ENCODE peak calls at places on chromosomes 2 and 18, in five cellular contexts. One of them, this sample, is unnamed.

GRCh38 chr2:65818873-65819451 is 386.6 kb upstream of the SPRED2 start:
- DNase-seq in uterus: no peak
- DNase-seq in IMR-90: no peak
- DNase-seq in lung: no peak
- DNase-seq in stomach: no peak
- DNase-seq in this sample: peak; percentile 2

GRCh38 chr2:69032336-69032735 is 19.4 kb downstream of the ANTXR1 start:
- DNase-seq in lung: no peak
- DNase-seq in stomach: no peak
- DNase-seq in uterus: no peak
- DNase-seq in IMR-90: peak; percentile 36
- DNase-seq in this sample: no peak

GRCh38 chr2:32008811-32009478 is 1.9 kb downstream of the MEMO1 start:
- DNase-seq in lung: no peak
- DNase-seq in IMR-90: peak; percentile 51
- DNase-seq in uterus: no peak
- DNase-seq in stomach: no peak
- DNase-seq in this sample: peak; percentile 7

GRCh38 chr2:167157523-167157922 is 269.2 kb downstream of the XIRP2 start:
- DNase-seq in lung: no peak
- DNase-seq in stomach: no peak
- DNase-seq in IMR-90: peak; percentile 62
- DNase-seq in uterus: no peak
- DNase-seq in this sample: peak; percentile 51

GRCh38 chr2:177273456-177273855 is 8.9 kb upstream of the NFE2L2 start:
- DNase-seq in uterus: no peak
- DNase-seq in IMR-90: no peak
- DNase-seq in stomach: no peak
- DNase-seq in lung: no peak
- DNase-seq in this sample: no peak

GRCh38 chr2:7953184-7953583 is 728.7 kb upstream of the ID2 start:
- DNase-seq in stomach: no peak
- DNase-seq in uterus: no peak
- DNase-seq in lung: no peak
- DNase-seq in IMR-90: no peak
- DNase-seq in this sample: no peak

GRCh38 chr2:120434909-120435308 is 89.0 kb downstream of the INHBB start:
- DNase-seq in lung: no peak
- DNase-seq in stomach: no peak
- DNase-seq in uterus: no peak
- DNase-seq in IMR-90: no peak
- DNase-seq in this sample: no peak

GRCh38 chr2:236088368-236089057 is 79.7 kb downstream of the GBX2 start:
- DNase-seq in lung: no peak
- DNase-seq in IMR-90: peak; percentile 29
- DNase-seq in uterus: no peak
- DNase-seq in stomach: no peak
- DNase-seq in this sample: no peak

GRCh38 chr18:27901424-27902226 is 275.3 kb downstream of the CDH2 start:
- DNase-seq in stomach: no peak
- DNase-seq in IMR-90: no peak
- DNase-seq in lung: no peak
- DNase-seq in uterus: no peak
- DNase-seq in this sample: no peak

GRCh38 chr2:159317392-159318088 is 31.0 kb upstream of the WDSUB1 start:
- DNase-seq in lung: no peak
- DNase-seq in uterus: no peak
- DNase-seq in IMR-90: peak; percentile 5
- DNase-seq in stomach: no peak
- DNase-seq in this sample: no peak

GRCh38 chr2:10297950-10298349 is 4.8 kb upstream of the HPCAL1 start:
- DNase-seq in stomach: peak; percentile 47
- DNase-seq in uterus: peak; percentile 56
- DNase-seq in lung: no peak
- DNase-seq in IMR-90: peak; percentile 97
- DNase-seq in this sample: no peak

GRCh38 chr2:180799141-180799540 is 181.3 kb upstream of the UBE2E3 start:
- DNase-seq in stomach: no peak
- DNase-seq in lung: no peak
- DNase-seq in uterus: no peak
- DNase-seq in IMR-90: no peak
- DNase-seq in this sample: no peak

GRCh38 chr2:11630855-11631254 is 39.1 kb downstream of the NTSR2 start:
- DNase-seq in uterus: no peak
- DNase-seq in stomach: no peak
- DNase-seq in lung: no peak
- DNase-seq in IMR-90: no peak
- DNase-seq in this sample: no peak

GRCh38 chr2:80256396-80257167 is 48.0 kb downstream of the LRRTM1 start:
- DNase-seq in lung: no peak
- DNase-seq in uterus: no peak
- DNase-seq in IMR-90: peak; percentile 27
- DNase-seq in stomach: no peak
- DNase-seq in this sample: peak; percentile 51

GRCh38 chr18:61587865-61588264 is 254.6 kb downstream of the CDH20 start:
- DNase-seq in lung: no peak
- DNase-seq in stomach: no peak
- DNase-seq in uterus: no peak
- DNase-seq in IMR-90: no peak
- DNase-seq in this sample: no peak

GRCh38 chr2:172282944-172283343 is 144.4 kb upstream of the ITGA6 start:
- DNase-seq in stomach: no peak
- DNase-seq in lung: no peak
- DNase-seq in IMR-90: peak; percentile 99
- DNase-seq in uterus: no peak
- DNase-seq in this sample: no peak

DNA sequence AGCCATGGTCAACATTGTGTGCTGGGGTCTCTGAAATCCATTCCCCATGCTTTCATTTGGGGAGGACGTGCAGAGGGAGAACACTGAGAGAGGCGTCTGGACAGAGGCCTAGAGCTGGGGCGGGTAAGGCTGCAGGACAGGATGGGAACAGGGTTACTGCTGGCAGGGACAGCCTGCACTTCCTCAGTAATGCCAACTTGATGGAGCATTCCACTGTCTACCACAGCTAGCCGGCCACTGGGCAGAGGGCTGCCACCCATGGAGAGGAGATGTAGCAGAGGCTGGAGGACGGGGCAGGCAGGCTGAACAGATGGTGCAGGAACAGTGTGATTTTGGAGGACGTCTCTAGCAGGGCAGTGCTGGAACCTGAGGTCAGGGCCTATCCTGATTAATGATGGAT is 29.3 kb downstream of the MRPL33 start:
- DNase-seq in IMR-90: no peak
- DNase-seq in lung: no peak
- DNase-seq in stomach: no peak
- DNase-seq in uterus: no peak
- DNase-seq in this sample: no peak
- H3K4me1 ChIP-seq in IMR-90: peaks cover 42% of the 10 kb centered on the region
- H3K4me1 ChIP-seq in lung: peaks cover 6% of the 10 kb centered on the region
- H3K4me1 ChIP-seq in stomach: peaks cover 25% of the 10 kb centered on the region
- H3K4me1 ChIP-seq in uterus: no peaks in the 10 kb centered on the region
- H3K4me1 ChIP-seq in this sample: no peaks in the 10 kb centered on the region

GRCh38 chr2:73839653-73840411 is 11.1 kb downstream of the STAMBP start:
- DNase-seq in stomach: no peak
- DNase-seq in lung: no peak
- DNase-seq in IMR-90: peak; percentile 47
- DNase-seq in uterus: no peak
- DNase-seq in this sample: no peak
- TF ChIP-seq CTCF in stomach: no peak
- TF ChIP-seq CTCF in lung: no peak
- TF ChIP-seq CTCF in IMR-90: no peak
- TF ChIP-seq CTCF in uterus: no peak
- TF ChIP-seq CTCF in this sample: no peak

GRCh38 chr2:155982111-155982510 is 350.4 kb downstream of the NR4A2 start:
- DNase-seq in uterus: no peak
- DNase-seq in lung: no peak
- DNase-seq in IMR-90: no peak
- DNase-seq in stomach: no peak
- DNase-seq in this sample: no peak

GRCh38 chr2:155980941-155981561 is 351.5 kb downstream of the NR4A2 start:
- DNase-seq in lung: no peak
- DNase-seq in IMR-90: no peak
- DNase-seq in uterus: no peak
- DNase-seq in stomach: no peak
- DNase-seq in this sample: no peak

DNA sequence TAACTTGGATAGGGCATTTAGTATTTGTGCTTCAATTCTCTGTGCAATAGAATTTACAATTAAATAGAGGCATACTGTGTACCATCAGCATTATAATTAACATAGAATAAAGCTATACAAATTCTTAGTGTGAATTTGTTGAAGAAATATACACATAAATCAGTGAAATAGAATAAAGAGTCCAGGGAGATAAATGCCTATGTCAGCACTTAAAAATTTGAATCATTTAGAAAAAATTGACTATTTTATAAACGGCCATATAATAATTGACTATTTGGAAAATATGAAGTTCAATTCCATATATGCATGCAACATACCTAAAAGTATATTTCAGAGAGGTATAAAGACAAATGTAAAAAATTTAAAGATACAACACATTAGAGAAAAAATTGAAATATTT is 348.7 kb downstream of the NR4A2 start:
- DNase-seq in IMR-90: no peak
- DNase-seq in uterus: no peak
- DNase-seq in stomach: no peak
- DNase-seq in lung: no peak
- DNase-seq in this sample: no peak
- H3K4me1 ChIP-seq in IMR-90: no peaks in the 10 kb centered on the region
- H3K4me1 ChIP-seq in uterus: no peaks in the 10 kb centered on the region
- H3K4me1 ChIP-seq in stomach: no peaks in the 10 kb centered on the region
- H3K4me1 ChIP-seq in lung: no peaks in the 10 kb centered on the region
- H3K4me1 ChIP-seq in this sample: no peaks in the 10 kb centered on the region

DNA sequence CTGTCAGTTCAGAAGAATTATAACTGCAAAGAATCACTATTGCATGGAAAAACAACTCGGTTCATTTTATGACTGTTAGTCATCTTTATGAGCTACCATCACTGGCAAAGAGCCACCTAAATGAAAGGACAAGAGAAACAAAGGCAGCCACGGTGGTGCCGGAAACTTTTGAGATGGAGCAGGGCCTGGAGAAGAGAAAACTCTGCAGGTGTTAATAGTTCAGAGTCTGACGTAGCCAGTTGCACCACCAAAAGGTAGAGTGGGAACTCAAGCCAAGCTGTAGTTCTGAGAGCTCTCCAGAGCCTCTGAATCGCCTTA is 110.9 kb downstream of the FTCDNL1 start:
- DNase-seq in stomach: no peak
- DNase-seq in IMR-90: no peak
- DNase-seq in uterus: no peak
- DNase-seq in lung: no peak
- DNase-seq in this sample: no peak
- TF ChIP-seq CTCF in stomach: no peak
- TF ChIP-seq CTCF in IMR-90: no peak
- TF ChIP-seq CTCF in uterus: no peak
- TF ChIP-seq CTCF in lung: no peak
- TF ChIP-seq CTCF in this sample: no peak

DNA sequence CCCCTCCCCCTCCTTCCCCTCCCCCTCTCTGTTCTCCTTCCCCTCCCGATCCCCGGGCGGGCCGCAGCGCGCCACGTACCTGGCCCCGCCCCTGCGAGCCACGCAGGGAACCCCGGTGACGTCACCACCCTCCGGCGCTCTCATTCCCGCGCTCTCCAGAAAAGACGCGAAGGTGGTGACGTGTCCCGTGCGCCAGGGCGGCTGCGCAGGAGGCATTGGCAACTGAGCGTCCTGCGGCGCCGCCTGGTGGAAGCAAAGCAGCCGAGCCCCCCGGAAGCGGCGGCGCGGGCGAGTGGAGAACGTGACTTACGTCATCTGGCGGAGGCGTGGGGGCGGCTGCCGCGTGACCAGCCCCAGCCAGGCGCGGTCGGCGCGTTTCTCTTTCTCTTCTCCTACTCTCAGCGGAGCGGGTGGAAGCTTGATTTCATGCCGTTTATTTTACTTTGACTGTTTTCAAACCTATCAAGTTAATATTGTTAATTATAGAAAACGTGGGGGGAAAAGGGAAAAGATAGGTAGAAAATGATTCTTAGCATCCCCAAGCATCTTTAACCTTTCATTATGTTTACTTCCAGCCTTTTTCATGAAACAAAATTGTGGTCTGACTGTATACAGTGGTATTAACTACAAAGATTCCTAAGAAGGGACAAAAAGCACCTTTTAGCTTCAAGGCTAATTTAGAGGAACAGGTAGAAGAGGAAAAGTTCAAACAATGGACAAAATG is 48.1 kb downstream of the C2orf42 start:
- DNase-seq in stomach: peak; percentile 100
- DNase-seq in lung: peak; percentile 99
- DNase-seq in uterus: peak; percentile 100
- DNase-seq in IMR-90: peak; percentile 99
- DNase-seq in this sample: peak; percentile 100
- H3K4me1 ChIP-seq in stomach: peaks cover 28% of the 10 kb centered on the region
- H3K4me1 ChIP-seq in lung: peaks cover 8% of the 10 kb centered on the region
- H3K4me1 ChIP-seq in uterus: no peaks in the 10 kb centered on the region
- H3K4me1 ChIP-seq in IMR-90: peaks cover 12% of the 10 kb centered on the region
- H3K4me1 ChIP-seq in this sample: peaks cover 22% of the 10 kb centered on the region

GRCh38 chr18:35028556-35028955 is 12.7 kb upstream of the MAPRE2 start:
- DNase-seq in IMR-90: no peak
- DNase-seq in uterus: no peak
- DNase-seq in lung: no peak
- DNase-seq in stomach: no peak
- DNase-seq in this sample: peak; percentile 73

GRCh38 chr18:35030234-35030989 is 10.8 kb upstream of the MAPRE2 start:
- DNase-seq in lung: no peak
- DNase-seq in IMR-90: no peak
- DNase-seq in stomach: no peak
- DNase-seq in uterus: no peak
- DNase-seq in this sample: no peak

GRCh38 chr18:35029103-35029502 is 12.1 kb upstream of the MAPRE2 start:
- DNase-seq in uterus: peak; percentile 26
- DNase-seq in stomach: no peak
- DNase-seq in lung: no peak
- DNase-seq in IMR-90: peak; percentile 69
- DNase-seq in this sample: peak; percentile 58

GRCh38 chr18:35032113-35032512 is 9.1 kb upstream of the MAPRE2 start:
- DNase-seq in lung: no peak
- DNase-seq in uterus: no peak
- DNase-seq in stomach: no peak
- DNase-seq in IMR-90: no peak
- DNase-seq in this sample: no peak

GRCh38 chr18:35029770-35030169 is 11.4 kb upstream of the MAPRE2 start:
- DNase-seq in stomach: no peak
- DNase-seq in IMR-90: no peak
- DNase-seq in lung: no peak
- DNase-seq in uterus: no peak
- DNase-seq in this sample: no peak
- TF ChIP-seq CTCF in stomach: no peak
- TF ChIP-seq CTCF in IMR-90: no peak
- TF ChIP-seq CTCF in lung: no peak
- TF ChIP-seq CTCF in uterus: no peak
- TF ChIP-seq CTCF in this sample: no peak

DNA sequence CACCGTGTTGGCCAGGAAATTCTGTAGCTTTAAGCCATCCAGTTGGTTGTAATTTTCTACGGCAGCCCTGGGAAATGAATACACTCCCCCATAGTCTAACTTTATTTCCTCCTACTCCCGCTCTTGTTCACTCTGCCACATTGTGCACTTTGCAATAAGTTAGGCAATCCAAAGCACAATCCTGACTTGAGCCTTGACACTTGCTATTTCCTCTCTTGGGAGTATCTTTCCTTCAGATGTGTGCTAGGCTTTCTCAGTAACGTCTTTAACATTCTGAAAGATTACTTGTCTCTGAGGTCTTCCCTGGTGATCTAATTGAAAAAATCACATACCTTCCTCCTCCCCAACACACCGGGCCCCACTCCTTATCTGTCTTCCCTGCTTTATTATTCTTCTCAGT is 65.9 kb upstream of the RAB27B start:
- DNase-seq in lung: no peak
- DNase-seq in IMR-90: no peak
- DNase-seq in uterus: no peak
- DNase-seq in stomach: no peak
- DNase-seq in this sample: no peak
- H3K4me1 ChIP-seq in lung: no peaks in the 10 kb centered on the region
- H3K4me1 ChIP-seq in IMR-90: no peaks in the 10 kb centered on the region
- H3K4me1 ChIP-seq in uterus: no peaks in the 10 kb centered on the region
- H3K4me1 ChIP-seq in stomach: peaks cover 1% of the 10 kb centered on the region
- H3K4me1 ChIP-seq in this sample: no peaks in the 10 kb centered on the region

This sample was measured in cardiac muscle cell.